ENCODE peak calls at places on chromosomes 1 and 21, in four cellular contexts. One of them, this sample, is unnamed.

GRCh38 chr1:230641900-230642262 is 400 bp upstream of the COG2 start:
- DNase-seq in HEK293T: no peak
- DNase-seq in T follicular helper cell: no peak
- DNase-seq in right cardiac atrium: no peak
- DNase-seq in this sample: no peak

GRCh38 chr1:53739109-53739681 is at the start of gene GLIS1:
- DNase-seq in HEK293T: peak; percentile 98
- DNase-seq in right cardiac atrium: peak; percentile 95
- DNase-seq in T follicular helper cell: no peak
- DNase-seq in this sample: peak; percentile 97

GRCh38 chr1:75097686-75098085 is 36.5 kb upstream of the LHX8 start:
- DNase-seq in right cardiac atrium: peak; percentile 16
- DNase-seq in HEK293T: no peak
- DNase-seq in T follicular helper cell: no peak
- DNase-seq in this sample: no peak

GRCh38 chr1:110565565-110565964 is 40.6 kb downstream of the KCNA2 start:
- DNase-seq in HEK293T: no peak
- DNase-seq in T follicular helper cell: no peak
- DNase-seq in right cardiac atrium: no peak
- DNase-seq in this sample: no peak

GRCh38 chr1:55640708-55641473 is 425.7 kb upstream of the USP24 start:
- DNase-seq in right cardiac atrium: peak; percentile 86
- DNase-seq in HEK293T: no peak
- DNase-seq in T follicular helper cell: no peak
- DNase-seq in this sample: no peak

GRCh38 chr1:16082283-16083038 is 9.0 kb upstream of the FAM131C start:
- DNase-seq in T follicular helper cell: peak; percentile 37
- DNase-seq in HEK293T: peak; percentile 80
- DNase-seq in right cardiac atrium: peak; percentile 83
- DNase-seq in this sample: peak; percentile 79

GRCh38 chr1:224681816-224682215 is 65.7 kb downstream of the CNIH3 start:
- DNase-seq in HEK293T: no peak
- DNase-seq in right cardiac atrium: no peak
- DNase-seq in T follicular helper cell: no peak
- DNase-seq in this sample: no peak

GRCh38 chr1:8426996-8427395 is 109.1 kb downstream of the SLC45A1 start:
- DNase-seq in T follicular helper cell: no peak
- DNase-seq in right cardiac atrium: no peak
- DNase-seq in HEK293T: no peak
- DNase-seq in this sample: no peak

GRCh38 chr1:65174585-65174984 is 26.6 kb downstream of the AK4 start:
- DNase-seq in right cardiac atrium: no peak
- DNase-seq in HEK293T: no peak
- DNase-seq in T follicular helper cell: no peak
- DNase-seq in this sample: no peak

GRCh38 chr1:10897981-10898728 is 101.7 kb upstream of the CASZ1 start:
- DNase-seq in HEK293T: no peak
- DNase-seq in right cardiac atrium: no peak
- DNase-seq in T follicular helper cell: no peak
- DNase-seq in this sample: no peak

GRCh38 chr1:179810367-179810715 is 67.2 kb downstream of the FAM163A start:
- DNase-seq in HEK293T: no peak
- DNase-seq in right cardiac atrium: no peak
- DNase-seq in T follicular helper cell: no peak
- DNase-seq in this sample: no peak

GRCh38 chr1:228998179-228998578 is 262.9 kb downstream of the RHOU start:
- DNase-seq in right cardiac atrium: peak; percentile 46
- DNase-seq in HEK293T: no peak
- DNase-seq in T follicular helper cell: no peak
- DNase-seq in this sample: no peak

GRCh38 chr1:24150228-24151174 is 7.6 kb upstream of the IL22RA1 start:
- DNase-seq in HEK293T: peak; percentile 89
- DNase-seq in T follicular helper cell: peak; percentile 77
- DNase-seq in right cardiac atrium: peak; percentile 95
- DNase-seq in this sample: peak; percentile 75

GRCh38 chr1:12148160-12148957 is 18.4 kb upstream of the TNFRSF1B start:
- DNase-seq in HEK293T: no peak
- DNase-seq in right cardiac atrium: peak; percentile 38
- DNase-seq in T follicular helper cell: no peak
- DNase-seq in this sample: no peak

GRCh38 chr1:226656601-226657277 is 82.3 kb downstream of the ITPKB start:
- DNase-seq in right cardiac atrium: no peak
- DNase-seq in HEK293T: no peak
- DNase-seq in T follicular helper cell: peak; percentile 72
- DNase-seq in this sample: no peak

GRCh38 chr21:35511298-35512162 is 462.4 kb upstream of the RUNX1 start:
- DNase-seq in T follicular helper cell: no peak
- DNase-seq in HEK293T: no peak
- DNase-seq in right cardiac atrium: no peak
- DNase-seq in this sample: no peak

GRCh38 chr21:32916522-32917099 is 109.1 kb upstream of the OLIG2 start:
- DNase-seq in right cardiac atrium: no peak
- DNase-seq in T follicular helper cell: no peak
- DNase-seq in HEK293T: peak; percentile 44
- DNase-seq in this sample: no peak

GRCh38 chr21:28439852-28440251 is 552.8 kb downstream of the LTN1 start:
- DNase-seq in T follicular helper cell: no peak
- DNase-seq in HEK293T: no peak
- DNase-seq in right cardiac atrium: no peak
- DNase-seq in this sample: no peak

This sample was measured in HuH-7.5.